ENCODE peak calls at places on chromosomes 3 and 15, in eight cellular contexts. N, E, R, F, T, M, X and O are unnamed samples.

GRCh38 chr3:195450731-195451229 is 8.0 kb upstream of the ACAP2 start:
- DNase-seq in N (peak), R (no peak), F (peak), E (no peak), M (peak), X (peak), T (peak), O (peak)

GRCh38 chr3:153963012-153963411 is 158.2 kb upstream of the ARHGEF26 start:
- DNase-seq in R (no peak), X (no peak), E (no peak), M (no peak), T (no peak), F (no peak), N (no peak), O (no peak)

GRCh38 chr3:7306900-7307299 is 446.0 kb downstream of the GRM7 start:
- DNase-seq in R (no peak), N (no peak), T (no peak), M (no peak), E (no peak), X (no peak), F (no peak), O (no peak)

GRCh38 chr3:124558898-124559649 is 171.2 kb upstream of the UMPS start:
- DNase-seq in N (peak), M (peak), F (peak), E (peak), R (peak), X (peak), T (peak), O (peak)

GRCh38 chr3:64290864-64291263 is 65.6 kb upstream of the PRICKLE2 start:
- DNase-seq in R (no peak), T (no peak), M (no peak), E (no peak), F (peak), N (no peak), X (no peak), O (no peak)

GRCh38 chr3:194130807-194131589 is 5.0 kb upstream of the HES1 start:
- DNase-seq in F (no peak), E (peak), X (peak), M (peak), T (peak), N (no peak), R (peak), O (no peak)

GRCh38 chr3:119322021-119322522 is 27.9 kb downstream of the ARHGAP31 start:
- DNase-seq in X (no peak), T (no peak), R (no peak), M (no peak), E (no peak), F (peak), N (no peak), O (no peak)

GRCh38 chr3:69504232-69504631 is 118.3 kb upstream of the FRMD4B start:
- DNase-seq in N (no peak), T (no peak), X (no peak), E (no peak), M (no peak), F (peak), R (no peak), O (peak)

GRCh38 chr3:43286115-43286885 is at the start of gene SNRK:
- DNase-seq in N (no peak), F (peak), X (peak), M (peak), E (peak), R (peak), T (peak), O (no peak)

GRCh38 chr15:70879386-70879785 is 12.8 kb downstream of the THAP10 start:
- DNase-seq in T (no peak), R (no peak), X (no peak), F (peak), M (no peak), E (no peak), N (no peak), O (no peak)

GRCh38 chr15:72472907-72473669 is 1.0 kb upstream of the ARIH1 start:
- DNase-seq in X (peak), F (peak), E (no peak), T (no peak), N (no peak), R (no peak), M (no peak), O (peak)

GRCh38 chr3:43177092-43177491 is 71.2 kb upstream of the POMGNT2 start:
- DNase-seq in N (no peak), T (no peak), X (no peak), R (no peak), F (no peak), M (no peak), E (no peak), O (peak)

GRCh38 chr15:61275901-61276300 is 46.8 kb upstream of the RORA start:
- DNase-seq in E (no peak), T (peak), N (no peak), X (no peak), F (no peak), M (peak), R (no peak), O (no peak)

GRCh38 chr3:161969867-161970266 is 473.3 kb downstream of the OTOL1 start:
- DNase-seq in E (no peak), T (no peak), N (no peak), R (no peak), X (no peak), F (no peak), M (no peak), O (no peak)

GRCh38 chr15:41703120-41703519 is 42.9 kb downstream of the MGA start:
- DNase-seq in E (no peak), X (no peak), T (no peak), N (no peak), F (no peak), R (no peak), M (no peak), O (no peak)

GRCh38 chr3:62084558-62084957 is 288.8 kb downstream of the FEZF2 start:
- DNase-seq in R (no peak), M (no peak), T (no peak), F (no peak), E (no peak), N (no peak), X (no peak), O (no peak)

GRCh38 chr3:126451511-126451910 is 24.2 kb downstream of the ZXDC start:
- DNase-seq in E (peak), T (no peak), F (no peak), M (no peak), X (no peak), R (no peak), N (no peak), O (no peak)

GRCh38 chr3:52402706-52403270 is 42.1 kb downstream of the SEMA3G start:
- DNase-seq in N (no peak), X (no peak), F (no peak), M (no peak), R (no peak), E (no peak), T (no peak), O (no peak)

GRCh38 chr3:134369231-134369741 is 5.0 kb downstream of the AMOTL2 start:
- DNase-seq in N (no peak), R (no peak), T (no peak), M (no peak), X (no peak), E (no peak), F (peak), O (peak)

GRCh38 chr15:67146875-67147381 is 81.5 kb downstream of the SMAD3 start:
- DNase-seq in E (peak), T (no peak), N (no peak), F (peak), M (peak), R (peak), X (peak), O (no peak)

GRCh38 chr15:65434201-65434600 is 11.5 kb upstream of the IGDCC4 start:
- DNase-seq in R (no peak), N (no peak), M (no peak), E (no peak), F (no peak), T (no peak), X (no peak), O (no peak)

GRCh38 chr3:115710799-115711198 is 87.5 kb downstream of the GAP43 start:
- DNase-seq in F (peak), E (no peak), N (no peak), X (no peak), M (no peak), R (no peak), T (no peak), O (no peak)

GRCh38 chr3:15637131-15637951 is 35.8 kb downstream of the BTD start:
- DNase-seq in M (no peak), E (no peak), R (no peak), T (no peak), X (no peak), N (no peak), F (no peak), O (no peak)

GRCh38 chr3:43856761-43857160 is 166.0 kb downstream of the ABHD5 start:
- DNase-seq in M (no peak), R (no peak), E (no peak), T (no peak), X (no peak), F (no peak), N (no peak), O (no peak)

GRCh38 chr15:36645106-36645505 is 65.7 kb downstream of the CDIN1 start:
- DNase-seq in M (no peak), F (peak), X (no peak), T (no peak), E (no peak), R (no peak), N (no peak), O (no peak)

GRCh38 chr3:42507252-42507651 is 4.8 kb downstream of the VIPR1 start:
- DNase-seq in E (peak), R (no peak), X (peak), M (peak), T (peak), F (no peak), N (no peak), O (no peak)

GRCh38 chr3:71578045-71578730 is 5.3 kb downstream of the FOXP1 start:
- DNase-seq in F (peak), T (no peak), M (no peak), X (no peak), E (no peak), R (no peak), N (no peak), O (no peak)
- H3K4me3 ChIP-seq in F (peak), T (no peak), M (no peak), X (no peak), E (no peak), R (no peak), N (no peak), O (no peak)

GRCh38 chr3:37627951-37628620 is 233.6 kb upstream of the CTDSPL start:
- DNase-seq in M (no peak), T (no peak), N (no peak), F (no peak), E (no peak), R (no peak), X (no peak), O (no peak)

GRCh38 chr3:37625051-37625450 is 236.6 kb upstream of the CTDSPL start:
- DNase-seq in X (no peak), N (no peak), E (no peak), M (no peak), F (no peak), R (no peak), T (no peak), O (no peak)

GRCh38 chr3:37628711-37629301 is 232.9 kb upstream of the CTDSPL start:
- DNase-seq in R (no peak), N (peak), M (no peak), T (no peak), F (no peak), E (no peak), X (peak), O (no peak)

GRCh38 chr3:37625690-37626089 is 236.0 kb upstream of the CTDSPL start:
- DNase-seq in T (no peak), N (no peak), F (no peak), R (no peak), E (no peak), M (no peak), X (no peak), O (no peak)

GRCh38 chr3:37626722-37627565 is 234.7 kb upstream of the CTDSPL start:
- DNase-seq in R (no peak), T (no peak), F (no peak), N (no peak), M (no peak), X (no peak), E (no peak), O (no peak)
- TF ChIP-seq CTCF in R (no peak), T (no peak), F (no peak), N (no peak), M (no peak), X (no peak), E (no peak), O (no peak)

GRCh38 chr3:32237670-32238026 is 832 bp upstream of the CMTM8 start:
- DNase-seq in M (no peak), F (no peak), T (no peak), X (no peak), N (no peak), R (no peak), E (no peak), O (no peak)
- H3K4me3 ChIP-seq in M (peak), F (no peak), T (peak), X (peak), N (no peak), R (no peak), E (peak), O (peak)

GRCh38 chr15:75178938-75179772 is 22.5 kb upstream of the C15orf39 start:
- DNase-seq in X (no peak), N (no peak), M (no peak), E (no peak), R (no peak), F (no peak), T (no peak), O (no peak)

GRCh38 chr15:75178171-75178937 is 23.3 kb upstream of the C15orf39 start:
- DNase-seq in E (peak), N (no peak), X (peak), F (no peak), M (peak), R (peak), T (peak), O (no peak)

GRCh38 chr15:75176404-75176761 is 25.3 kb upstream of the C15orf39 start:
- DNase-seq in M (peak), E (no peak), X (peak), R (no peak), N (no peak), T (peak), F (no peak), O (no peak)

GRCh38 chr15:75179773-75180140 is 21.9 kb upstream of the C15orf39 start:
- DNase-seq in T (no peak), E (no peak), N (no peak), X (no peak), M (no peak), R (no peak), F (no peak), O (no peak)

GRCh38 chr15:75177360-75178071 is 24.2 kb upstream of the C15orf39 start:
- DNase-seq in E (no peak), X (no peak), M (no peak), R (no peak), N (no peak), T (no peak), F (no peak), O (no peak)
- TF ChIP-seq CTCF in E (no peak), X (no peak), M (no peak), R (no peak), N (no peak), T (no peak), F (no peak), O (no peak)

GRCh38 chr3:47082519-47082918 is 81.4 kb downstream of the SETD2 start:
- DNase-seq in F (no peak), N (peak), T (no peak), X (no peak), E (no peak), R (no peak), M (no peak), O (no peak)
- H3K4me3 ChIP-seq in F (no peak), N (no peak), T (no peak), X (no peak), E (no peak), R (no peak), M (no peak), O (no peak)

GRCh38 chr15:57377478-57377847 is 1.2 kb downstream of the CGNL1 start:
- DNase-seq in R (no peak), M (no peak), X (no peak), N (no peak), T (no peak), E (no peak), F (no peak), O (no peak)
- TF ChIP-seq CTCF in R (no peak), M (no peak), X (no peak), N (no peak), T (no peak), E (no peak), F (no peak), O (peak)

GRCh38 chr3:29384640-29385039 is 103.8 kb downstream of the RBMS3 start:
- DNase-seq in F (peak), X (peak), N (peak), M (no peak), T (peak), R (no peak), E (no peak), O (no peak)
- H3K4me3 ChIP-seq in F (no peak), X (no peak), N (no peak), M (no peak), T (no peak), R (no peak), E (no peak), O (no peak)

GRCh38 chr15:40042791-40043320 is 3.9 kb upstream of the SRP14 start:
- DNase-seq in X (no peak), E (no peak), F (no peak), N (no peak), M (no peak), R (no peak), T (no peak), O (no peak)

GRCh38 chr15:40038267-40038653 is 721 bp downstream of the SRP14 start:
- DNase-seq in E (no peak), N (no peak), X (no peak), R (no peak), M (no peak), T (no peak), F (peak), O (no peak)

GRCh38 chr15:40040770-40041169 is 1.8 kb upstream of the SRP14 start:
- DNase-seq in E (no peak), X (no peak), N (no peak), T (no peak), M (no peak), R (no peak), F (no peak), O (no peak)

GRCh38 chr15:40040293-40040635 is 1.3 kb upstream of the SRP14 start:
- DNase-seq in M (no peak), E (no peak), R (no peak), X (no peak), N (no peak), F (no peak), T (no peak), O (no peak)

GRCh38 chr15:40038654-40039543 is at the start of gene SRP14:
- DNase-seq in F (peak), R (peak), N (peak), X (peak), M (peak), E (peak), T (peak), O (no peak)
- TF ChIP-seq CTCF in F (peak), R (no peak), N (no peak), X (peak), M (no peak), E (no peak), T (no peak), O (no peak)

GRCh38 chr3:167732313-167733065 is 2.2 kb downstream of the PDCD10 start:
- DNase-seq in M (no peak), X (no peak), R (no peak), F (peak), E (no peak), N (no peak), T (no peak), O (no peak)

GRCh38 chr3:167734498-167735232 is at the start of gene PDCD10:
- DNase-seq in R (peak), T (peak), F (peak), E (peak), N (peak), X (peak), M (peak), O (peak)

GRCh38 chr3:167736264-167736787 is 805 bp downstream of the SERPINI1 start:
- DNase-seq in R (no peak), X (no peak), F (no peak), M (no peak), E (no peak), N (no peak), T (no peak), O (no peak)

GRCh38 chr3:167735233-167736107 is at the start of gene SERPINI1:
- DNase-seq in R (peak), N (peak), X (peak), E (peak), F (peak), T (peak), M (peak), O (peak)

GRCh38 chr3:167733961-167734497 is 663 bp downstream of the PDCD10 start:
- DNase-seq in E (no peak), R (no peak), N (no peak), T (no peak), M (no peak), F (peak), X (peak), O (no peak)
- H3K4me3 ChIP-seq in E (peak), R (peak), N (peak), T (peak), M (peak), F (peak), X (peak), O (peak)

GRCh38 chr3:191262650-191263049 is 63.6 kb downstream of the OSTN start:
- DNase-seq in F (no peak), N (no peak), X (no peak), E (no peak), M (no peak), R (no peak), T (no peak), O (no peak)

GRCh38 chr3:191263365-191263764 is 64.3 kb downstream of the OSTN start:
- DNase-seq in N (no peak), M (no peak), E (no peak), T (no peak), X (no peak), F (no peak), R (no peak), O (no peak)

GRCh38 chr3:191261304-191261638 is 62.2 kb downstream of the OSTN start:
- DNase-seq in R (no peak), N (no peak), F (no peak), M (no peak), X (no peak), E (no peak), T (no peak), O (no peak)

GRCh38 chr3:191259486-191259885 is 60.4 kb downstream of the OSTN start:
- DNase-seq in N (no peak), F (no peak), X (no peak), T (no peak), E (no peak), R (no peak), M (no peak), O (no peak)

DNA sequence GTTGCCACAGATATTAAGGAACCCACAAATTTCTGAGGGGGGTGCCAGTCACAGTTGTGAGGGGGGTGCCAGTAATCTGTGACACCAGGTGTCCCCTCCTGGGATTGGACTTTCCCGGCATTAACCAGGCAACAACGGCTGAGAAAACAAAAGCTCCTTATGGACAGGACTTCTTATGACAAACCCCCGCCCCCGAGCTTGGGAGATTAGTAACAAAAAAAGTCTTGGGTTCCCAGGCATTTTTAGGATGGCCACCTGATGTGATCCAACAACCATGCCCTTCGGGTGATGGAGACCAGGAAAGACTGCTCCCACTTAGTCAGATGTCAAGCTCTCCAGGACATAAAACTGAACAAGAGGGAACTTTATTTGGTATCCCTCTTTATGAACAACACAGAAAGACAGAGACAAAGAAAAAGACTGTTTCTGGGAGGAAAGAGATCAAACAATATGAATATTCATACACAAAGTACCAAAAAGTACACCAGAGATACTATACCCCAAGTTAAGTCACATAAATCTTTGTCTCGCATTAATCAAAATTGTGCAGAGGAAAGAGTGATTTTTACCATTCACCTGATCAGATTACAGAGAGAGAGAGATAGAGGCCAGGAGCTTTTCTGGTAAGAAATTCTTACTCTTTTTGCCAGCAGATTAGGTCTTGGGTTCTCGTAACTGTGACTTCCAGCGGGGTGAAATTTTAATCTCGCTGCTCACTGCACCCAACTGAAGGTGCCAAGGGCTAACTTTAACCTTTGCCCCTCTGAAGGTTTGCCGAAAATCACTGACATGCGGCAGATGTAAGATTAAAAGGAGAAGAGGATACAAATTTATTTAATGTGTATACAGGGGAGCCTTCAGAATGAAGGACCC is 61.6 kb downstream of the OSTN start:
- DNase-seq in F (no peak), E (no peak), N (no peak), M (no peak), T (no peak), R (no peak), X (no peak), O (no peak)
- TF ChIP-seq CTCF in F (no peak), E (no peak), N (no peak), M (no peak), T (no peak), R (no peak), X (no peak), O (no peak)